ENCODE peak calls at places on chromosomes 11 and 22, in nine cellular contexts. One of them, this sample, is unnamed.

GRCh38 chr11:132779487-132779886 is 752.8 kb downstream of the OPCML start:
- DNase-seq in left ventricle myocardium inferior: no peak
- DNase-seq in DND-41: no peak
- DNase-seq in choroid plexus epithelial cell: peak
- DNase-seq in thoracic aorta: no peak
- DNase-seq in left lung: no peak
- DNase-seq in HFF-Myc: no peak
- DNase-seq in psoas muscle: no peak
- DNase-seq in BJ: no peak
- DNase-seq in this sample: peak

GRCh38 chr11:7977251-7977917 is 9.8 kb upstream of the EIF3F start:
- DNase-seq in left ventricle myocardium inferior: no peak
- DNase-seq in DND-41: no peak
- DNase-seq in choroid plexus epithelial cell: peak
- DNase-seq in thoracic aorta: no peak
- DNase-seq in left lung: no peak
- DNase-seq in HFF-Myc: peak
- DNase-seq in psoas muscle: no peak
- DNase-seq in BJ: peak
- DNase-seq in this sample: peak

GRCh38 chr22:37218771-37219411 is 6.6 kb upstream of the SSTR3 start:
- DNase-seq in left ventricle myocardium inferior: no peak
- DNase-seq in DND-41: peak
- DNase-seq in choroid plexus epithelial cell: no peak
- DNase-seq in thoracic aorta: no peak
- DNase-seq in left lung: no peak
- DNase-seq in HFF-Myc: no peak
- DNase-seq in psoas muscle: no peak
- DNase-seq in BJ: no peak
- DNase-seq in this sample: no peak

GRCh38 chr22:24391836-24392217 is 35.6 kb upstream of the ADORA2A start:
- DNase-seq in left ventricle myocardium inferior: no peak
- DNase-seq in DND-41: no peak
- DNase-seq in choroid plexus epithelial cell: peak
- DNase-seq in thoracic aorta: no peak
- DNase-seq in left lung: no peak
- DNase-seq in HFF-Myc: no peak
- DNase-seq in psoas muscle: no peak
- DNase-seq in BJ: no peak
- DNase-seq in this sample: peak

GRCh38 chr11:30753994-30754393 is 167.8 kb upstream of the MPPED2 start:
- DNase-seq in left ventricle myocardium inferior: no peak
- DNase-seq in DND-41: no peak
- DNase-seq in choroid plexus epithelial cell: no peak
- DNase-seq in thoracic aorta: no peak
- DNase-seq in left lung: no peak
- DNase-seq in HFF-Myc: no peak
- DNase-seq in psoas muscle: no peak
- DNase-seq in BJ: no peak
- DNase-seq in this sample: no peak

GRCh38 chr11:10930961-10931760 is 73.3 kb upstream of the ZBED5 start:
- DNase-seq in left ventricle myocardium inferior: peak
- DNase-seq in DND-41: peak
- DNase-seq in choroid plexus epithelial cell: peak
- DNase-seq in thoracic aorta: peak
- DNase-seq in left lung: peak
- DNase-seq in HFF-Myc: no peak
- DNase-seq in psoas muscle: peak
- DNase-seq in BJ: no peak
- DNase-seq in this sample: no peak

GRCh38 chr11:10784229-10785145 is 24.2 kb downstream of the EIF4G2 start:
- DNase-seq in left ventricle myocardium inferior: peak
- DNase-seq in DND-41: no peak
- DNase-seq in choroid plexus epithelial cell: peak
- DNase-seq in thoracic aorta: no peak
- DNase-seq in left lung: no peak
- DNase-seq in HFF-Myc: no peak
- DNase-seq in psoas muscle: no peak
- DNase-seq in BJ: no peak
- DNase-seq in this sample: no peak

GRCh38 chr22:22088658-22089458 is 106.3 kb upstream of the TOP3B start:
- DNase-seq in left ventricle myocardium inferior: no peak
- DNase-seq in DND-41: no peak
- DNase-seq in choroid plexus epithelial cell: no peak
- DNase-seq in thoracic aorta: no peak
- DNase-seq in left lung: no peak
- DNase-seq in HFF-Myc: no peak
- DNase-seq in psoas muscle: no peak
- DNase-seq in BJ: no peak
- DNase-seq in this sample: no peak

GRCh38 chr11:43923327-43924111 is 18.9 kb upstream of the C11orf96 start:
- DNase-seq in left ventricle myocardium inferior: peak
- DNase-seq in DND-41: no peak
- DNase-seq in choroid plexus epithelial cell: peak
- DNase-seq in thoracic aorta: no peak
- DNase-seq in left lung: no peak
- DNase-seq in HFF-Myc: no peak
- DNase-seq in psoas muscle: peak
- DNase-seq in BJ: no peak
- DNase-seq in this sample: no peak

GRCh38 chr11:122776546-122776945 is 61.8 kb upstream of the CRTAM start:
- DNase-seq in left ventricle myocardium inferior: no peak
- DNase-seq in DND-41: no peak
- DNase-seq in choroid plexus epithelial cell: no peak
- DNase-seq in thoracic aorta: no peak
- DNase-seq in left lung: no peak
- DNase-seq in HFF-Myc: no peak
- DNase-seq in psoas muscle: no peak
- DNase-seq in BJ: no peak
- DNase-seq in this sample: no peak

GRCh38 chr11:102220728-102221467 is 96.4 kb upstream of the BIRC3 start:
- DNase-seq in left ventricle myocardium inferior: no peak
- DNase-seq in DND-41: no peak
- DNase-seq in choroid plexus epithelial cell: peak
- DNase-seq in thoracic aorta: no peak
- DNase-seq in left lung: no peak
- DNase-seq in HFF-Myc: no peak
- DNase-seq in psoas muscle: no peak
- DNase-seq in BJ: no peak
- DNase-seq in this sample: no peak

GRCh38 chr11:102214623-102215022 is 102.7 kb upstream of the BIRC3 start:
- DNase-seq in left ventricle myocardium inferior: no peak
- DNase-seq in DND-41: no peak
- DNase-seq in choroid plexus epithelial cell: no peak
- DNase-seq in thoracic aorta: no peak
- DNase-seq in left lung: no peak
- DNase-seq in HFF-Myc: no peak
- DNase-seq in psoas muscle: no peak
- DNase-seq in BJ: no peak
- DNase-seq in this sample: no peak

DNA sequence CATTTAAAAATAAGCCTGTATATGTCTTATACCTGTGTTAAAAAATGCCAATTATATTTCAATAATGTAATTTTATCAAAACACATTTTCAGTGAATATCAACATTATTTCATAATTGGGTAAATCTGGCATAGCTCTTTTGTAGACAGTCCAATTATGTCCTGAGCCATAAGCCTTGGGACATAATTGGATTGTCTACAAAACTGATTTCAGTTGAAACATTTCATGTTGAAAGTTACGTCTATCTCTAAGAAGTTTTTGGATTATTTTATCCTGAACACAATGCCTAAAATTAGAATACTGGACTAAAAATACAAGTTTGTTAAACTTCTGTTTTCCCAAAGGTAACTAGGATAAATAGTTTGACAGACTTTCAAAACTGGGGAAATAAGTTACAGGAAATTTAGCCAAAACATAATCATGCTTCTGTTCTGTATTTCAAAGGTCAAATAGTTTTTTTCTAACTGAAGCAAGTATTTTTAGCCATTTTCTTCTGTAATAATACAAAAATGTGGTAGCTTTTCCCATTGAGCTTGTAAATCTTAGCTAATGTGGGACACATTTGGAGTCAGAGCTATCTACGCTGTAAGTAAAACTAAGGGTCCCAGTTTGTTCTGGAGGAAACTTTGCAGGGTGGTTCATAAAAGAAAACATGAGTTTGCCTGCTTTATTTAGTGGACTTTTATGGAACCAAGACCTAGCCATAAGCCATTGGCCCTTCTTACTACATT is 100.7 kb upstream of the BIRC3 start:
- DNase-seq in left ventricle myocardium inferior: no peak
- DNase-seq in DND-41: no peak
- DNase-seq in choroid plexus epithelial cell: no peak
- DNase-seq in thoracic aorta: no peak
- DNase-seq in left lung: no peak
- DNase-seq in HFF-Myc: no peak
- DNase-seq in psoas muscle: no peak
- DNase-seq in BJ: no peak
- DNase-seq in this sample: no peak
- H3K4me3 ChIP-seq in left ventricle myocardium inferior: no peak
- H3K4me3 ChIP-seq in DND-41: no peak
- H3K4me3 ChIP-seq in choroid plexus epithelial cell: no peak
- H3K4me3 ChIP-seq in thoracic aorta: peak
- H3K4me3 ChIP-seq in left lung: no peak
- H3K4me3 ChIP-seq in HFF-Myc: no peak
- H3K4me3 ChIP-seq in psoas muscle: no peak
- H3K4me3 ChIP-seq in BJ: no peak
- H3K4me3 ChIP-seq in this sample: no peak

GRCh38 chr22:35540600-35541253 is at the start of gene RASD2:
- DNase-seq in left ventricle myocardium inferior: peak
- DNase-seq in DND-41: peak
- DNase-seq in choroid plexus epithelial cell: no peak
- DNase-seq in thoracic aorta: no peak
- DNase-seq in left lung: no peak
- DNase-seq in HFF-Myc: no peak
- DNase-seq in psoas muscle: peak
- DNase-seq in BJ: no peak
- DNase-seq in this sample: no peak

GRCh38 chr22:35539487-35539886 is 1.1 kb upstream of the RASD2 start:
- DNase-seq in left ventricle myocardium inferior: no peak
- DNase-seq in DND-41: no peak
- DNase-seq in choroid plexus epithelial cell: no peak
- DNase-seq in thoracic aorta: no peak
- DNase-seq in left lung: no peak
- DNase-seq in HFF-Myc: no peak
- DNase-seq in psoas muscle: no peak
- DNase-seq in BJ: no peak
- DNase-seq in this sample: no peak

GRCh38 chr22:35539910-35540599 is 576 bp upstream of the RASD2 start:
- DNase-seq in left ventricle myocardium inferior: peak
- DNase-seq in DND-41: peak
- DNase-seq in choroid plexus epithelial cell: peak
- DNase-seq in thoracic aorta: no peak
- DNase-seq in left lung: peak
- DNase-seq in HFF-Myc: no peak
- DNase-seq in psoas muscle: peak
- DNase-seq in BJ: no peak
- DNase-seq in this sample: no peak

GRCh38 chr22:35537252-35537651 is 3.4 kb upstream of the RASD2 start:
- DNase-seq in left ventricle myocardium inferior: no peak
- DNase-seq in DND-41: no peak
- DNase-seq in choroid plexus epithelial cell: no peak
- DNase-seq in thoracic aorta: no peak
- DNase-seq in left lung: no peak
- DNase-seq in HFF-Myc: no peak
- DNase-seq in psoas muscle: no peak
- DNase-seq in BJ: no peak
- DNase-seq in this sample: no peak

GRCh38 chr22:35538801-35539321 is 1.8 kb upstream of the RASD2 start:
- DNase-seq in left ventricle myocardium inferior: no peak
- DNase-seq in DND-41: peak
- DNase-seq in choroid plexus epithelial cell: peak
- DNase-seq in thoracic aorta: no peak
- DNase-seq in left lung: no peak
- DNase-seq in HFF-Myc: no peak
- DNase-seq in psoas muscle: no peak
- DNase-seq in BJ: no peak
- DNase-seq in this sample: no peak
- H3K4me3 ChIP-seq in left ventricle myocardium inferior: no peak
- H3K4me3 ChIP-seq in DND-41: no peak
- H3K4me3 ChIP-seq in choroid plexus epithelial cell: no peak
- H3K4me3 ChIP-seq in thoracic aorta: no peak
- H3K4me3 ChIP-seq in left lung: no peak
- H3K4me3 ChIP-seq in HFF-Myc: no peak
- H3K4me3 ChIP-seq in psoas muscle: no peak
- H3K4me3 ChIP-seq in BJ: no peak
- H3K4me3 ChIP-seq in this sample: no peak

DNA sequence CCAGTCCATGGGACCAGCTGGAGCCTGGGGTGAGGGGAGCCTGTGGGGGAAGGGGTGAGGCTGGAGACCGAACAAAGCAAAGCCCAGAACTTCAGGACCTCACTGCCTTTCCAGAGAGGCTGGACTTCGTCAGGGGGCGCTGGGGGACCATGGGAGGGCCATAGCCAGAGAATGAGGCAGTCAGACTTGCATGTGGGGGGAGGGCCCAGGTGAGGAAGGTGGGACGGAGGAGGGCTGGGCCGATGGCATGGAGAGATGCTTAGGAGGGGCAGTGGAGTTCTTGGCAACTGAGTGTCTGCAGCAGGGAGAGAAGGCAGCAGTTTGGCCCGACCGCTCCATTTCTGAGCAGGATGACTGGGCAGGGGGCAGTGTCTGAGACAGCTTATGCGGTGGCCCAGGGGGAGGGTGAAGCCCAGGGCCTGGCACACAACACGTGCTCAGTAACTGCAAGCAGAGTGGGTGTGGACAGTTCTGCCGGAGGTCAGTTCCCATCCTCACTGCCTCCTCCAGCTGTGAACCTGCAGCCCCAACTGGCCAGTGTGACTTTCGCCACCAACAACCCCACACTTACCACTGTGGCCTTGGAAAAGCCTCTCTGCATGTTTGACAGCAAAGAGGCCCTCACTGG is 796 bp downstream of the UPK3A start:
- DNase-seq in left ventricle myocardium inferior: no peak
- DNase-seq in DND-41: no peak
- DNase-seq in choroid plexus epithelial cell: no peak
- DNase-seq in thoracic aorta: no peak
- DNase-seq in left lung: no peak
- DNase-seq in HFF-Myc: no peak
- DNase-seq in psoas muscle: no peak
- DNase-seq in BJ: no peak
- DNase-seq in this sample: no peak
- H3K4me3 ChIP-seq in left ventricle myocardium inferior: peak
- H3K4me3 ChIP-seq in DND-41: no peak
- H3K4me3 ChIP-seq in choroid plexus epithelial cell: no peak
- H3K4me3 ChIP-seq in thoracic aorta: peak
- H3K4me3 ChIP-seq in left lung: no peak
- H3K4me3 ChIP-seq in HFF-Myc: no peak
- H3K4me3 ChIP-seq in psoas muscle: peak
- H3K4me3 ChIP-seq in BJ: no peak
- H3K4me3 ChIP-seq in this sample: no peak

GRCh38 chr11:120952503-120953229 is 71.2 kb upstream of the TBCEL start:
- DNase-seq in left ventricle myocardium inferior: peak
- DNase-seq in DND-41: peak
- DNase-seq in choroid plexus epithelial cell: peak
- DNase-seq in thoracic aorta: peak
- DNase-seq in left lung: peak
- DNase-seq in HFF-Myc: peak
- DNase-seq in psoas muscle: peak
- DNase-seq in BJ: no peak
- DNase-seq in this sample: peak
- H3K4me3 ChIP-seq in left ventricle myocardium inferior: peak
- H3K4me3 ChIP-seq in DND-41: no peak
- H3K4me3 ChIP-seq in choroid plexus epithelial cell: no peak
- H3K4me3 ChIP-seq in thoracic aorta: peak
- H3K4me3 ChIP-seq in left lung: no peak
- H3K4me3 ChIP-seq in HFF-Myc: no peak
- H3K4me3 ChIP-seq in psoas muscle: peak
- H3K4me3 ChIP-seq in BJ: no peak
- H3K4me3 ChIP-seq in this sample: no peak

This sample was measured in AG04449.